ENCODE peak calls at places on chromosomes 16 and 17, in ten cellular contexts. W, X, I, C, R, T, M, A, E and V are unnamed samples.

GRCh38 chr17:21285164-21286065 is 904 bp downstream of the MAP2K3 start:
- DNase-seq in W (no peak), X (peak; percentile 51), I (peak; percentile 64), C (no peak), R (no peak), T (no peak), M (peak; percentile 46), A (no peak), E (peak; percentile 82), V (no peak)

GRCh38 chr16:85372627-85373372 is 240.3 kb upstream of the GSE1 start:
- DNase-seq in W (peak; percentile 90), X (peak; percentile 85), I (peak; percentile 64), C (no peak), R (no peak), T (no peak), M (peak; percentile 77), A (no peak), E (peak; percentile 89), V (no peak)

GRCh38 chr16:56107944-56108583 is 83.2 kb upstream of the GNAO1 start:
- DNase-seq in W (no peak), X (no peak), I (peak; percentile 75), C (no peak), R (no peak), T (peak; percentile 51), M (no peak), A (no peak), E (no peak), V (no peak)

GRCh38 chr17:2192367-2193028 is 111.1 kb downstream of the SMG6 start:
- DNase-seq in W (peak; percentile 82), X (peak; percentile 99), I (no peak), C (no peak), R (peak; percentile 93), T (no peak), M (peak; percentile 33), A (no peak), E (no peak), V (no peak)

GRCh38 chr16:50837324-50837723 is 95.4 kb downstream of the CYLD start:
- DNase-seq in W (no peak), X (no peak), I (no peak), C (no peak), R (no peak), T (no peak), M (no peak), A (no peak), E (no peak), V (no peak)

GRCh38 chr17:82497483-82498405 is 21.8 kb upstream of the FOXK2 start:
- DNase-seq in W (peak; percentile 15), X (peak; percentile 82), I (peak; percentile 62), C (no peak), R (peak; percentile 55), T (peak; percentile 67), M (peak; percentile 81), A (no peak), E (peak; percentile 58), V (peak; percentile 79)

GRCh38 chr17:77445908-77446535 is 305.3 kb downstream of the SEC14L1 start:
- DNase-seq in W (no peak), X (peak; percentile 56), I (no peak), C (no peak), R (no peak), T (no peak), M (peak; percentile 40), A (no peak), E (no peak), V (peak; percentile 83)

GRCh38 chr16:52725461-52725860 is 178.5 kb upstream of the TOX3 start:
- DNase-seq in W (no peak), X (no peak), I (no peak), C (no peak), R (no peak), T (no peak), M (no peak), A (no peak), E (no peak), V (no peak)

GRCh38 chr16:85607796-85608514 is 5.2 kb upstream of the GSE1 start:
- DNase-seq in W (no peak), X (no peak), I (no peak), C (no peak), R (no peak), T (no peak), M (no peak), A (no peak), E (no peak), V (no peak)

GRCh38 chr16:57536306-57537193 is at the start of gene CCDC102A:
- DNase-seq in W (peak; percentile 43), X (no peak), I (peak; percentile 39), C (no peak), R (no peak), T (no peak), M (peak; percentile 38), A (no peak), E (no peak), V (peak; percentile 50)

GRCh38 chr17:37750768-37751466 is 6.1 kb upstream of the HNF1B start:
- DNase-seq in W (no peak), X (no peak), I (no peak), C (no peak), R (no peak), T (no peak), M (no peak), A (no peak), E (no peak), V (no peak)

GRCh38 chr16:2477327-2477726 is 2.4 kb downstream of the TBC1D24 start:
- DNase-seq in W (no peak), X (no peak), I (no peak), C (no peak), R (no peak), T (no peak), M (no peak), A (no peak), E (no peak), V (peak; percentile 32)

GRCh38 chr17:4858880-4859260 is 25.7 kb downstream of the MINK1 start:
- DNase-seq in W (peak; percentile 20), X (peak; percentile 27), I (peak; percentile 67), C (no peak), R (no peak), T (no peak), M (no peak), A (no peak), E (peak; percentile 81), V (peak; percentile 74)

GRCh38 chr16:84548971-84549844 is 44.7 kb upstream of the MEAK7 start:
- DNase-seq in W (no peak), X (no peak), I (peak; percentile 26), C (no peak), R (no peak), T (no peak), M (no peak), A (no peak), E (peak; percentile 64), V (peak; percentile 53)

GRCh38 chr16:55737966-55738365 is 82.2 kb downstream of the SLC6A2 start:
- DNase-seq in W (no peak), X (no peak), I (no peak), C (no peak), R (no peak), T (no peak), M (no peak), A (no peak), E (no peak), V (no peak)

GRCh38 chr17:21016826-21017225 is 26.0 kb downstream of the USP22 start:
- DNase-seq in W (no peak), X (no peak), I (no peak), C (no peak), R (no peak), T (no peak), M (no peak), A (no peak), E (no peak), V (no peak)

GRCh38 chr16:4746991-4747574 is 12.7 kb downstream of the DNAAF8 start:
- DNase-seq in W (no peak), X (no peak), I (peak; percentile 26), C (no peak), R (no peak), T (no peak), M (no peak), A (no peak), E (no peak), V (peak; percentile 70)

GRCh38 chr17:76408037-76408849 is 23.8 kb downstream of the SPHK1 start:
- DNase-seq in W (peak; percentile 56), X (peak; percentile 39), I (peak; percentile 88), C (no peak), R (no peak), T (peak; percentile 84), M (peak; percentile 56), A (no peak), E (peak; percentile 69), V (peak; percentile 77)

GRCh38 chr16:29784901-29785500 is 5.5 kb upstream of the KIF22 start:
- DNase-seq in W (peak; percentile 82), X (peak; percentile 22), I (peak; percentile 94), C (peak; percentile 70), R (no peak), T (no peak), M (peak; percentile 65), A (no peak), E (peak; percentile 80), V (peak; percentile 93)

GRCh38 chr16:87602821-87603683 is 744 bp downstream of the JPH3 start:
- DNase-seq in W (no peak), X (no peak), I (no peak), C (no peak), R (no peak), T (no peak), M (no peak), A (no peak), E (no peak), V (no peak)

GRCh38 chr17:17205368-17206148 is 575 bp downstream of the PLD6 start:
- DNase-seq in W (peak; percentile 75), X (peak; percentile 21), I (peak; percentile 80), C (no peak), R (no peak), T (peak; percentile 35), M (peak; percentile 72), A (no peak), E (peak; percentile 82), V (peak; percentile 78)